ENCODE peak calls at places on chromosomes 7 and 10, in five cellular contexts. One of them, this sample, is unnamed.

GRCh38 chr10:34139559-34139958 is 675.5 kb downstream of the PARD3 start:
- DNase-seq in SHP77: no peak
- DNase-seq in ecto neural progenitor cell: no peak
- DNase-seq in GM12891: no peak
- DNase-seq in heart left ventricle: no peak
- DNase-seq in this sample: no peak

GRCh38 chr10:124894569-124895215 is 47.2 kb upstream of the ZRANB1 start:
- DNase-seq in ecto neural progenitor cell: no peak
- DNase-seq in GM12891: no peak
- DNase-seq in heart left ventricle: no peak
- DNase-seq in SHP77: no peak
- DNase-seq in this sample: no peak

GRCh38 chr10:34854147-34854601 is 39.1 kb upstream of the PARD3 start:
- DNase-seq in heart left ventricle: no peak
- DNase-seq in SHP77: no peak
- DNase-seq in GM12891: no peak
- DNase-seq in ecto neural progenitor cell: no peak
- DNase-seq in this sample: no peak

GRCh38 chr7:133056370-133057238 is 25.3 kb downstream of the CHCHD3 start:
- DNase-seq in ecto neural progenitor cell: no peak
- DNase-seq in heart left ventricle: no peak
- DNase-seq in GM12891: no peak
- DNase-seq in SHP77: no peak
- DNase-seq in this sample: no peak

GRCh38 chr10:122500194-122500593 is 38.8 kb downstream of the HTRA1 start:
- DNase-seq in GM12891: no peak
- DNase-seq in SHP77: no peak
- DNase-seq in heart left ventricle: no peak
- DNase-seq in ecto neural progenitor cell: no peak
- DNase-seq in this sample: no peak

GRCh38 chr7:76233538-76234281 is 32.0 kb downstream of the SRRM3 start:
- DNase-seq in heart left ventricle: no peak
- DNase-seq in GM12891: no peak
- DNase-seq in ecto neural progenitor cell: peak
- DNase-seq in SHP77: no peak
- DNase-seq in this sample: no peak

GRCh38 chr7:142328006-142328405 is 70.1 kb upstream of the PRSS58 start:
- DNase-seq in heart left ventricle: no peak
- DNase-seq in ecto neural progenitor cell: no peak
- DNase-seq in SHP77: no peak
- DNase-seq in GM12891: no peak
- DNase-seq in this sample: no peak

GRCh38 chr10:127159648-127160245 is 36.6 kb downstream of the INSYN2A start:
- DNase-seq in GM12891: no peak
- DNase-seq in ecto neural progenitor cell: no peak
- DNase-seq in heart left ventricle: no peak
- DNase-seq in SHP77: no peak
- DNase-seq in this sample: no peak

GRCh38 chr10:91313761-91314520 is 93.5 kb downstream of the PCGF5 start:
- DNase-seq in heart left ventricle: no peak
- DNase-seq in GM12891: no peak
- DNase-seq in SHP77: no peak
- DNase-seq in ecto neural progenitor cell: peak
- DNase-seq in this sample: no peak

GRCh38 chr7:115962340-115962739 is 68.2 kb downstream of the TFEC start:
- DNase-seq in GM12891: no peak
- DNase-seq in heart left ventricle: no peak
- DNase-seq in ecto neural progenitor cell: no peak
- DNase-seq in SHP77: no peak
- DNase-seq in this sample: no peak

GRCh38 chr7:98295467-98296220 is 14.2 kb downstream of the BRI3 start:
- DNase-seq in GM12891: no peak
- DNase-seq in SHP77: no peak
- DNase-seq in ecto neural progenitor cell: no peak
- DNase-seq in heart left ventricle: no peak
- DNase-seq in this sample: no peak

GRCh38 chr10:26169466-26169865 is 47.1 kb upstream of the GAD2 start:
- DNase-seq in SHP77: no peak
- DNase-seq in ecto neural progenitor cell: no peak
- DNase-seq in GM12891: no peak
- DNase-seq in heart left ventricle: no peak
- DNase-seq in this sample: no peak

GRCh38 chr10:52517017-52517416 is 202.9 kb downstream of the DKK1 start:
- DNase-seq in ecto neural progenitor cell: peak
- DNase-seq in GM12891: no peak
- DNase-seq in heart left ventricle: no peak
- DNase-seq in SHP77: no peak
- DNase-seq in this sample: no peak

GRCh38 chr10:94991243-94991888 is 52.9 kb downstream of the CYP2C9 start:
- DNase-seq in heart left ventricle: no peak
- DNase-seq in ecto neural progenitor cell: no peak
- DNase-seq in SHP77: no peak
- DNase-seq in GM12891: no peak
- DNase-seq in this sample: no peak

GRCh38 chr10:14374745-14375445 is 44.2 kb upstream of the FRMD4A start:
- DNase-seq in SHP77: no peak
- DNase-seq in heart left ventricle: no peak
- DNase-seq in GM12891: no peak
- DNase-seq in ecto neural progenitor cell: no peak
- DNase-seq in this sample: no peak

GRCh38 chr7:39271386-39271785 is 293.7 kb downstream of the POU6F2 start:
- DNase-seq in heart left ventricle: peak
- DNase-seq in GM12891: no peak
- DNase-seq in SHP77: peak
- DNase-seq in ecto neural progenitor cell: no peak
- DNase-seq in this sample: no peak

GRCh38 chr10:130936844-130937243 is 374.7 kb downstream of the TCERG1L start:
- DNase-seq in heart left ventricle: no peak
- DNase-seq in GM12891: no peak
- DNase-seq in SHP77: no peak
- DNase-seq in ecto neural progenitor cell: no peak
- DNase-seq in this sample: no peak

GRCh38 chr10:101139421-101139911 is 8.4 kb downstream of the TLX1 start:
- DNase-seq in ecto neural progenitor cell: peak
- DNase-seq in SHP77: no peak
- DNase-seq in GM12891: no peak
- DNase-seq in heart left ventricle: no peak
- DNase-seq in this sample: no peak

GRCh38 chr7:102425639-102426267 is 7.6 kb upstream of the ORAI2 start:
- DNase-seq in SHP77: no peak
- DNase-seq in ecto neural progenitor cell: no peak
- DNase-seq in heart left ventricle: peak
- DNase-seq in GM12891: peak
- DNase-seq in this sample: no peak

GRCh38 chr7:1314908-1315450 is 82.3 kb downstream of the UNCX start:
- DNase-seq in ecto neural progenitor cell: no peak
- DNase-seq in GM12891: no peak
- DNase-seq in heart left ventricle: peak
- DNase-seq in SHP77: no peak
- DNase-seq in this sample: no peak

GRCh38 chr10:98589007-98589406 is 142.3 kb upstream of the HPS1 start:
- DNase-seq in heart left ventricle: no peak
- DNase-seq in GM12891: no peak
- DNase-seq in ecto neural progenitor cell: no peak
- DNase-seq in SHP77: no peak
- DNase-seq in this sample: no peak

GRCh38 chr10:99917963-99918825 is 91.6 kb downstream of the DNMBP start:
- DNase-seq in heart left ventricle: peak
- DNase-seq in SHP77: no peak
- DNase-seq in ecto neural progenitor cell: peak
- DNase-seq in GM12891: no peak
- DNase-seq in this sample: no peak

GRCh38 chr7:117048114-117048853 is 95.0 kb downstream of the ST7 start:
- DNase-seq in SHP77: no peak
- DNase-seq in GM12891: no peak
- DNase-seq in ecto neural progenitor cell: no peak
- DNase-seq in heart left ventricle: no peak
- DNase-seq in this sample: no peak

GRCh38 chr7:143456992-143457793 is 13.9 kb downstream of the TAS2R60 start:
- DNase-seq in SHP77: no peak
- DNase-seq in ecto neural progenitor cell: no peak
- DNase-seq in heart left ventricle: no peak
- DNase-seq in GM12891: no peak
- DNase-seq in this sample: no peak